ENCODE peak calls at places on chromosomes 5 and 9, in four cellular contexts. Q, C, F and S are unnamed samples.

GRCh38 chr9:87324613-87325194 is 173.0 kb upstream of the DAPK1 start:
- DNase-seq in Q (no peak), C (peak; percentile 32), F (peak; percentile 8), S (peak; percentile 61)

GRCh38 chr9:122835313-122835731 is 6.9 kb upstream of the PDCL start:
- DNase-seq in Q (no peak), C (no peak), F (no peak), S (no peak)

GRCh38 chr9:69996947-69997346 is 46.7 kb upstream of the MAMDC2 start:
- DNase-seq in Q (no peak), C (no peak), F (peak; percentile 31), S (peak; percentile 2)

GRCh38 chr5:19002111-19002510 is 985.9 kb downstream of the CDH18 start:
- DNase-seq in Q (no peak), C (no peak), F (no peak), S (no peak)

GRCh38 chr5:172611913-172612312 is 29.1 kb upstream of the NEURL1B start:
- DNase-seq in Q (no peak), C (no peak), F (no peak), S (peak; percentile 28)

GRCh38 chr5:31449962-31450361 is 81.9 kb downstream of the DROSHA start:
- DNase-seq in Q (no peak), C (no peak), F (no peak), S (no peak)

GRCh38 chr5:149135536-149136201 is 5.6 kb upstream of the ABLIM3 start:
- DNase-seq in Q (no peak), C (peak; percentile 38), F (peak; percentile 56), S (no peak)

GRCh38 chr9:113155911-113156559 is 5.2 kb downstream of the SLC31A2 start:
- DNase-seq in Q (no peak), C (no peak), F (peak; percentile 52), S (peak; percentile 10)

GRCh38 chr5:123508441-123508840 is 3.5 kb upstream of the CSNK1G3 start:
- DNase-seq in Q (no peak), C (no peak), F (no peak), S (peak; percentile 62)

GRCh38 chr9:36844961-36845360 is 189.1 kb downstream of the PAX5 start:
- DNase-seq in Q (no peak), C (no peak), F (no peak), S (no peak)

GRCh38 chr5:155953335-155953734 is 373.6 kb upstream of the SGCD start:
- DNase-seq in Q (no peak), C (no peak), F (no peak), S (no peak)

GRCh38 chr5:155822177-155822576 is 504.8 kb upstream of the SGCD start:
- DNase-seq in Q (no peak), C (no peak), F (no peak), S (no peak)

GRCh38 chr9:133979124-133979920 is 12.8 kb downstream of the VAV2 start:
- DNase-seq in Q (peak; percentile 49), C (no peak), F (peak; percentile 56), S (no peak)

GRCh38 chr9:89083626-89084025 is 92.4 kb downstream of the S1PR3 start:
- DNase-seq in Q (no peak), C (no peak), F (no peak), S (no peak)

GRCh38 chr5:124742983-124743533 is 3.4 kb downstream of the ZNF608 start:
- DNase-seq in Q (no peak), C (peak; percentile 88), F (peak; percentile 46), S (peak; percentile 58)

GRCh38 chr9:110006657-110007056 is 201.3 kb downstream of the C9orf152 start:
- DNase-seq in Q (no peak), C (no peak), F (no peak), S (no peak)

GRCh38 chr5:81393783-81394718 is at the start of gene ACOT12:
- DNase-seq in Q (peak; percentile 51), C (peak; percentile 4), F (no peak), S (peak; percentile 11)

GRCh38 chr9:127570533-127571111 is 41.5 kb upstream of the STXBP1 start:
- DNase-seq in Q (no peak), C (no peak), F (no peak), S (no peak)

GRCh38 chr5:171122372-171122771 is 186.7 kb upstream of the TLX3 start:
- DNase-seq in Q (no peak), C (peak; percentile 17), F (peak; percentile 11), S (peak; percentile 12)

GRCh38 chr5:137269297-137269696 is 229.8 kb downstream of the SPOCK1 start:
- DNase-seq in Q (no peak), C (no peak), F (no peak), S (no peak)

GRCh38 chr9:78314953-78315870 is 18.3 kb downstream of the PSAT1 start:
- DNase-seq in Q (no peak), C (peak; percentile 31), F (peak; percentile 53), S (peak; percentile 11)

GRCh38 chr5:168766038-168766700 is 187.0 kb upstream of the PANK3 start:
- DNase-seq in Q (no peak), C (no peak), F (no peak), S (no peak)

GRCh38 chr5:31378838-31379237 is 153.1 kb downstream of the DROSHA start:
- DNase-seq in Q (no peak), C (peak; percentile 67), F (no peak), S (no peak)

GRCh38 chr9:2464624-2465023 is 157.0 kb upstream of the VLDLR start:
- DNase-seq in Q (no peak), C (no peak), F (no peak), S (no peak)

GRCh38 chr9:2469681-2470141 is 151.9 kb upstream of the VLDLR start:
- DNase-seq in Q (no peak), C (no peak), F (peak; percentile 16), S (peak; percentile 5)

GRCh38 chr9:2466703-2467102 is 154.9 kb upstream of the VLDLR start:
- DNase-seq in Q (no peak), C (no peak), F (no peak), S (no peak)

GRCh38 chr9:2465516-2465915 is 156.1 kb upstream of the VLDLR start:
- DNase-seq in Q (no peak), C (no peak), F (no peak), S (no peak)

DNA sequence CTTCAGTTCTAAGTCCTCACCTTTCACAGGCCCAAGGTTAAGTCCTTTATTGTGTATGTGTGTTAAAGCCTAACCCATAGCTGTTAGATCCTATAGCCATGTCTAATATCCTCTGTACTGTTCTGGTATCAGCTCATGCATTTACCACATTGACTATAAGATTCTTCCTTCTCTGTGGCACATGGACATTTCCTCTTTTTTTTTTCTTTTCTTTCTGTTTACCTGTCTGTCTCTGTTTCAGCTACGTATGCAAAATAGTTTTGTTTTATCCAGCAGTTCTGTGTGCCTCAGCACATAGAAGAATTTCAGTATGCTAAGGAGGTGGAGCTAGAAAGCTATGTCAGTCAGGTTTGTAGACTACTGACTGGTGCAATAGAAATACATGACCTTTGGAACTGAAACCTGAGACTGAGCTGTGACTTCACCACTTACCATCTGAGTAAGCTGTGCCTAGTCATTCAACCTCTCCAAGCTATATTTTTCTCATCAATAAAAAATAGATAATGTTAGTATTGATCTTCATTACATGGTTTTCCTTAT is 155.6 kb upstream of the VLDLR start:
- DNase-seq in Q (no peak), C (peak; percentile 33), F (peak; percentile 74), S (peak; percentile 65)
- H3K27ac ChIP-seq in Q (no peak overlapping the region), C (no peak overlapping the region), F (peak overlapping the region; percentile 78), S (no peak overlapping the region)

GRCh38 chr5:83475540-83476469 is 4.3 kb downstream of the VCAN start:
- DNase-seq in Q (no peak), C (peak; percentile 61), F (no peak), S (no peak)

GRCh38 chr5:83472508-83473343 is 1.2 kb downstream of the VCAN start:
- DNase-seq in Q (peak; percentile 51), C (no peak), F (peak; percentile 29), S (no peak)

GRCh38 chr5:83473344-83474169 is 2.0 kb downstream of the VCAN start:
- DNase-seq in Q (peak; percentile 67), C (peak; percentile 98), F (peak; percentile 87), S (peak; percentile 14)

GRCh38 chr5:83474986-83475385 is 3.4 kb downstream of the VCAN start:
- DNase-seq in Q (no peak), C (no peak), F (no peak), S (no peak)

DNA sequence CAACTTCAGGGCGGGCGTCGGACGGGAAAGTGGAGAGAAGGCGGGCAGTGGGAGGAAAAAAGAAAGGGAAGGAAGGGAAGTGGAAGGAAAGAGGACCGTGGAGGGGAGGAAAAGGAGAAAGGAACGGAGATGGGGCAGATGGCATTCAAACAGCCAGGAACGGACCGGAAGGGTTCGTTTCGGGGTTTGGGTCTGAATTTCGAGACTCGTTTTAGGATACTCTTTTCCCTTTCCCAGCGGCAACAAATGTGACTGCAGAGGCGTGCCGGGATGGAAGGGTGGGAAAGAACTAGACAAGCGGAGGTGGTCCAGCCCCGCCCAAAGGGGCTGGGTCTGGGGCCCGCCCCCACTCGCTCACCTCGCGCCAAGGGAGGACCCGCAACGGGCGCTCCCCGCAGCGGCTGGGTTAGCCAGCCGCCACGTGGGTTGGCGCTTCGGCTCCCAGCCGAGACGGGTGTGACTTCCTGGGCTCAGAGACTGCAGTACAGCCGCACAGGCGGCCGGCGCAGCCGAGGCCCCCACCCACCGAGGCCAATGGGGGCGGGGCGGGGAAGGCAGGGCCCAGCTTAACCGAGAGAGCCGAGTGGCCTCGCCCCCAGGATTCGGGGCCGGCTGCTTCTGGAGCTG is 2.7 kb downstream of the VCAN start:
- DNase-seq in Q (peak; percentile 67), C (peak; percentile 90), F (peak; percentile 68), S (peak; percentile 18)
- H3K27ac ChIP-seq in Q (peak overlapping the region; percentile 68), C (peak overlapping the region; percentile 94), F (peak overlapping the region; percentile 28), S (no peak overlapping the region)

GRCh38 chr5:111237470-111237869 is 13.3 kb downstream of the CAMK4 start:
- DNase-seq in Q (no peak), C (no peak), F (no peak), S (no peak)

GRCh38 chr5:111238826-111239225 is 14.6 kb downstream of the CAMK4 start:
- DNase-seq in Q (no peak), C (no peak), F (no peak), S (no peak)

GRCh38 chr5:111234125-111234524 is 9.9 kb downstream of the CAMK4 start:
- DNase-seq in Q (no peak), C (no peak), F (no peak), S (no peak)

GRCh38 chr5:111235635-111236034 is 11.5 kb downstream of the CAMK4 start:
- DNase-seq in Q (no peak), C (no peak), F (no peak), S (no peak)

DNA sequence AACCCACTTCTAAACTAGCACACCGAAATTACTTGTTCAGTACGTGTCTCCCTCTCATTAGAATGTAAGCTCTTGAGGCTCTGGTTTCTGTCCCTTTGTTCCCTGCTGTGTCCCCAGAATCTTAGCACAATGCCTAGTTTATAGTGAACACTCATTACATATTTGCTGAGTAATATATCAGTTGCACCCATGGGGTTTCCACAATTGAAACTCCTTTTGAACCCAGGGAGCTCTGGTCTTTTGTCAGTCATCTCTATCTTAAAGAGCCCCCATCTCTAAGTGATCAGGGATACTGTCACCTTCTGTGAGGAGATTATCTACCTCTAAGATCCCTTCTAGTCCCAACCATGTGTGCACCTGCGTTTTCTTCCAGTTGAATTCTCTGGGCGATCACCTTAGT is 12.8 kb downstream of the CAMK4 start:
- DNase-seq in Q (no peak), C (no peak), F (no peak), S (no peak)
- H3K27ac ChIP-seq in Q (peak overlapping the region; percentile 35), C (no peak overlapping the region), F (no peak overlapping the region), S (no peak overlapping the region)

DNA sequence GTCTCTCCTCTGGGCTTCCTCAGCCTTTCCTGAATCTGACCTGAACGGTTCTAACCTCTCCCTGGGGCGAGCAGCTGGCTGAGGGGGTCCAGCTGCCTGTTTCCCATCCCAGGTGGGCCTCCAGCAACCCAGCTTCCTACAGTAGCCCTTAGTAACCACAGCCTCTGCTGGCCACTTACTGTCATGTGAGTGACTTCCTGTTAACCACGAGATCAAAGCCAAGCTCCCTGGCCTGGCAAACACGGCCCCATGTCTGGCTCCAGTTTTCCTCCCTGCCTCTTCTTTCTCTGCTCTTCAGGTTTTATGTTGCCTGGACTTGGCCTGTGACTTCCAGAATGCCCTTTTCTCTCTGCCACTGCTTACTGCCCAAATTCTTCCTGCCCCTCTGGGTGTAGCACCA is 47.2 kb upstream of the DAB2IP start:
- DNase-seq in Q (no peak), C (no peak), F (peak; percentile 40), S (no peak)
- H3K27ac ChIP-seq in Q (no peak overlapping the region), C (no peak overlapping the region), F (peak overlapping the region; percentile 1), S (no peak overlapping the region)

GRCh38 chr5:140107312-140108092 is 6.4 kb upstream of the PURA start:
- DNase-seq in Q (peak; percentile 98), C (peak; percentile 88), F (peak; percentile 96), S (peak; percentile 92)
- H3K27ac ChIP-seq in Q (peak overlapping the region; percentile 96), C (peak overlapping the region; percentile 90), F (peak overlapping the region; percentile 99), S (peak overlapping the region; percentile 99)